ENCODE peak calls at places on chromosome 19, in ten cellular contexts. X is GM18507; V is cardiac fibroblast; Q is colonic mucosa; P is T-helper 17 cell; L is LoVo; H is NCI-H1694; F is iPS DF 6.9; Y is GM20000; I is stimulated activated CD8-positive, alpha-beta memory T cell treated with anti-CD3 and anti-CD28 coated beads, Interleukin-7, amount 100 ng/mL, for 24 hours. T is an unnamed sample.

GRCh38 chr19:944663-945241 is 18.9 kb downstream of the ARID3A start:
- DNase-seq in F (no peak), V (no peak), X (no peak), H (no peak), Y (no peak), P (no peak), I (no peak), L (no peak), Q (no peak), T (no peak)

GRCh38 chr19:35669566-35669965 is 3.2 kb downstream of the UPK1A start:
- DNase-seq in Y (no peak), X (no peak), I (no peak), Q (no peak), F (no peak), P (no peak), V (no peak), H (no peak), L (no peak), T (no peak)

GRCh38 chr19:18603255-18603957 is 3.2 kb downstream of the CRLF1 start:
- DNase-seq in H (no peak), I (no peak), L (no peak), X (no peak), Y (peak), F (no peak), V (peak), Q (no peak), P (no peak), T (no peak)

GRCh38 chr19:35949131-35949530 is 13.0 kb downstream of the LRFN3 start:
- DNase-seq in L (no peak), X (no peak), F (no peak), V (no peak), H (no peak), I (no peak), P (no peak), Q (no peak), Y (no peak), T (no peak)

GRCh38 chr19:2394669-2395292 is 32.6 kb downstream of the TIMM13 start:
- DNase-seq in F (no peak), Q (peak), X (no peak), L (peak), H (no peak), Y (peak), P (no peak), I (no peak), V (no peak), T (no peak)

GRCh38 chr19:28313633-28314032 is 899.3 kb downstream of the UQCRFS1 start:
- DNase-seq in Y (no peak), P (no peak), Q (no peak), H (no peak), X (no peak), F (no peak), I (no peak), V (peak), L (no peak), T (no peak)

GRCh38 chr19:35414442-35414841 is 33.6 kb upstream of the FFAR2 start:
- DNase-seq in F (no peak), Y (no peak), P (no peak), I (no peak), H (no peak), Q (no peak), V (no peak), X (no peak), L (no peak), T (no peak)

GRCh38 chr19:8611890-8612806 is 1.6 kb upstream of the ADAMTS10 start:
- DNase-seq in Q (peak), V (peak), X (no peak), I (no peak), F (no peak), P (no peak), L (no peak), H (no peak), Y (peak), T (no peak)

GRCh38 chr19:15640294-15640903 is at the start of gene CYP4F3:
- DNase-seq in L (peak), V (no peak), F (no peak), Q (peak), X (no peak), Y (no peak), I (no peak), H (no peak), P (no peak), T (no peak)

T was measured in AG04449.